ENCODE peak calls at places on chromosomes 16 and 17, in seven cellular contexts. One of them, this sample, is unnamed.
A peak's percentile ranks its signal among the peaks of the same experiment; 100 is the strongest.

GRCh38 chr16:78183886-78184553 is 84.6 kb downstream of the WWOX start:
- DNase-seq in breast epithelium: no peak
- DNase-seq in PC-9: no peak
- DNase-seq in endothelial cell: no peak
- DNase-seq in fibroblast of pulmonary artery: no peak
- DNase-seq in RWPE1: no peak
- DNase-seq in heart right ventricle: no peak
- DNase-seq in this sample: no peak

GRCh38 chr16:1089439-1089821 is 6.6 kb downstream of the C1QTNF8 start:
- DNase-seq in breast epithelium: no peak
- DNase-seq in PC-9: no peak
- DNase-seq in endothelial cell: no peak
- DNase-seq in fibroblast of pulmonary artery: no peak
- DNase-seq in RWPE1: no peak
- DNase-seq in heart right ventricle: no peak
- DNase-seq in this sample: no peak

GRCh38 chr17:60863892-60864673 is 186.4 kb downstream of the BCAS3 start:
- DNase-seq in breast epithelium: no peak
- DNase-seq in PC-9: no peak
- DNase-seq in endothelial cell: no peak
- DNase-seq in fibroblast of pulmonary artery: peak; percentile 20
- DNase-seq in RWPE1: no peak
- DNase-seq in heart right ventricle: no peak
- DNase-seq in this sample: no peak

GRCh38 chr17:77735341-77736206 is 222.9 kb upstream of the TNRC6C start:
- DNase-seq in breast epithelium: peak; percentile 55
- DNase-seq in PC-9: no peak
- DNase-seq in endothelial cell: no peak
- DNase-seq in fibroblast of pulmonary artery: peak; percentile 8
- DNase-seq in RWPE1: peak; percentile 22
- DNase-seq in heart right ventricle: peak; percentile 78
- DNase-seq in this sample: no peak

GRCh38 chr17:76272541-76273434 is 7.6 kb downstream of the UBALD2 start:
- DNase-seq in breast epithelium: no peak
- DNase-seq in PC-9: no peak
- DNase-seq in endothelial cell: no peak
- DNase-seq in fibroblast of pulmonary artery: no peak
- DNase-seq in RWPE1: no peak
- DNase-seq in heart right ventricle: no peak
- DNase-seq in this sample: no peak

GRCh38 chr17:21218101-21218500 is 4.1 kb upstream of the TMEM11 start:
- DNase-seq in breast epithelium: no peak
- DNase-seq in PC-9: no peak
- DNase-seq in endothelial cell: no peak
- DNase-seq in fibroblast of pulmonary artery: peak; percentile 26
- DNase-seq in RWPE1: no peak
- DNase-seq in heart right ventricle: no peak
- DNase-seq in this sample: no peak

GRCh38 chr17:62656446-62656845 is 29.0 kb downstream of the MRC2 start:
- DNase-seq in breast epithelium: no peak
- DNase-seq in PC-9: no peak
- DNase-seq in endothelial cell: no peak
- DNase-seq in fibroblast of pulmonary artery: no peak
- DNase-seq in RWPE1: no peak
- DNase-seq in heart right ventricle: no peak
- DNase-seq in this sample: no peak

GRCh38 chr17:66760324-66760723 is 74.6 kb upstream of the CACNG5 start:
- DNase-seq in breast epithelium: no peak
- DNase-seq in PC-9: no peak
- DNase-seq in endothelial cell: no peak
- DNase-seq in fibroblast of pulmonary artery: no peak
- DNase-seq in RWPE1: no peak
- DNase-seq in heart right ventricle: no peak
- DNase-seq in this sample: no peak

GRCh38 chr16:2420035-2420434 is 9.2 kb upstream of the CCNF start:
- DNase-seq in breast epithelium: no peak
- DNase-seq in PC-9: no peak
- DNase-seq in endothelial cell: no peak
- DNase-seq in fibroblast of pulmonary artery: no peak
- DNase-seq in RWPE1: no peak
- DNase-seq in heart right ventricle: no peak
- DNase-seq in this sample: no peak

GRCh38 chr16:68370921-68371651 is 60.3 kb downstream of the PRMT7 start:
- DNase-seq in breast epithelium: no peak
- DNase-seq in PC-9: no peak
- DNase-seq in endothelial cell: no peak
- DNase-seq in fibroblast of pulmonary artery: no peak
- DNase-seq in RWPE1: no peak
- DNase-seq in heart right ventricle: no peak
- DNase-seq in this sample: no peak

GRCh38 chr17:69254187-69254586 is 25.6 kb upstream of the ABCA10 start:
- DNase-seq in breast epithelium: no peak
- DNase-seq in PC-9: no peak
- DNase-seq in endothelial cell: no peak
- DNase-seq in fibroblast of pulmonary artery: no peak
- DNase-seq in RWPE1: no peak
- DNase-seq in heart right ventricle: no peak
- DNase-seq in this sample: no peak

GRCh38 chr17:47745037-47745380 is 12.0 kb downstream of the TBX21 start:
- DNase-seq in breast epithelium: peak; percentile 7
- DNase-seq in PC-9: no peak
- DNase-seq in endothelial cell: no peak
- DNase-seq in fibroblast of pulmonary artery: no peak
- DNase-seq in RWPE1: no peak
- DNase-seq in heart right ventricle: no peak
- DNase-seq in this sample: no peak

GRCh38 chr17:47744168-47745036 is 11.4 kb downstream of the TBX21 start:
- DNase-seq in breast epithelium: no peak
- DNase-seq in PC-9: no peak
- DNase-seq in endothelial cell: no peak
- DNase-seq in fibroblast of pulmonary artery: no peak
- DNase-seq in RWPE1: no peak
- DNase-seq in heart right ventricle: no peak
- DNase-seq in this sample: no peak

GRCh38 chr17:47741793-47742145 is 8.7 kb downstream of the TBX21 start:
- DNase-seq in breast epithelium: no peak
- DNase-seq in PC-9: no peak
- DNase-seq in endothelial cell: no peak
- DNase-seq in fibroblast of pulmonary artery: no peak
- DNase-seq in RWPE1: no peak
- DNase-seq in heart right ventricle: no peak
- DNase-seq in this sample: no peak

GRCh38 chr17:47741109-47741792 is 8.2 kb downstream of the TBX21 start:
- DNase-seq in breast epithelium: peak; percentile 11
- DNase-seq in PC-9: no peak
- DNase-seq in endothelial cell: no peak
- DNase-seq in fibroblast of pulmonary artery: no peak
- DNase-seq in RWPE1: no peak
- DNase-seq in heart right ventricle: no peak
- DNase-seq in this sample: no peak

DNA sequence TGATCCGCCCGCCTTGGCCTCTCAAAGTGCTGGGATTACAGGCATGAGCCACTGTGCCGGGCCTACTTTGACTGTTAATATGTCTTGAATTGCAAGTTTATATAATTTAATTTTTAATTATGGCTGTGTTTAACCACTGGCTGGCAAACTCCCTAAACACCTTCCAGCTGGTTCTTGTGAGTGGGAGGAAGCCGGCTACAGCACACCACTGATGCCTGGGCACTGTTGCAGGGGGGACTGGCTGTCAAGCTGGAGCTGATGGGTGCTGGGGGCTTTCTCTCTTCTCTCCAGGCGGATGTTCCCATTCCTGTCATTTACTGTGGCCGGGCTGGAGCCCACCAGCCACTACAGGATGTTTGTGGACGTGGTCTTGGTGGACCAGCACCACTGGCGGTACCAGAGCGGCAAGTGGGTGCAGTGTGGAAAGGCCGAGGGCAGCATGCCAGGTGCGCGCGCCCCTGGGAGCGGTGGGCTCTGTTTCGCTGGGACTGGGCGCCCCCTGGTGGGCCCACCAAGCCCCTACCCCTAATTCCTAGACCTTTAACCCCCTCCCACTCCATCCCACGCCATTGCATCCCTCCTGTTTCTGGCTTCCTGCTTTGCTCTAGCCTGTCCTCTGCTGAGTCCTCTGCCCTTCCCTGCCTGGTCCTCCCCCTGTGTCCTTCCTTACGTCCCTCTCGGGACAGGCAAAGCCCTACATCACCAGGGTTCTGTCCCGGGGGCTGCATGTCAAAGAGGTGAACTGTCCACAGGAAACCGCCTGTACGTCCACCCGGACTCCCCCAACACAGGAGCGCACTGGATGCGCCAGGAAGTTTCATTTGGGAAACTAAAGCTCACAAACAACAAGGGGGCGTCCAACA is 9.5 kb downstream of the TBX21 start:
- DNase-seq in breast epithelium: peak; percentile 6
- DNase-seq in PC-9: no peak
- DNase-seq in endothelial cell: peak; percentile 76
- DNase-seq in fibroblast of pulmonary artery: no peak
- DNase-seq in RWPE1: no peak
- DNase-seq in heart right ventricle: no peak
- DNase-seq in this sample: peak; percentile 47
- TF ChIP-seq CTCF in breast epithelium: no peak
- TF ChIP-seq CTCF in PC-9: peak; percentile 64
- TF ChIP-seq CTCF in endothelial cell: peak; percentile 93
- TF ChIP-seq CTCF in fibroblast of pulmonary artery: peak; percentile 21
- TF ChIP-seq CTCF in RWPE1: no peak
- TF ChIP-seq CTCF in heart right ventricle: peak; percentile 33
- TF ChIP-seq CTCF in this sample: peak; percentile 67

DNA sequence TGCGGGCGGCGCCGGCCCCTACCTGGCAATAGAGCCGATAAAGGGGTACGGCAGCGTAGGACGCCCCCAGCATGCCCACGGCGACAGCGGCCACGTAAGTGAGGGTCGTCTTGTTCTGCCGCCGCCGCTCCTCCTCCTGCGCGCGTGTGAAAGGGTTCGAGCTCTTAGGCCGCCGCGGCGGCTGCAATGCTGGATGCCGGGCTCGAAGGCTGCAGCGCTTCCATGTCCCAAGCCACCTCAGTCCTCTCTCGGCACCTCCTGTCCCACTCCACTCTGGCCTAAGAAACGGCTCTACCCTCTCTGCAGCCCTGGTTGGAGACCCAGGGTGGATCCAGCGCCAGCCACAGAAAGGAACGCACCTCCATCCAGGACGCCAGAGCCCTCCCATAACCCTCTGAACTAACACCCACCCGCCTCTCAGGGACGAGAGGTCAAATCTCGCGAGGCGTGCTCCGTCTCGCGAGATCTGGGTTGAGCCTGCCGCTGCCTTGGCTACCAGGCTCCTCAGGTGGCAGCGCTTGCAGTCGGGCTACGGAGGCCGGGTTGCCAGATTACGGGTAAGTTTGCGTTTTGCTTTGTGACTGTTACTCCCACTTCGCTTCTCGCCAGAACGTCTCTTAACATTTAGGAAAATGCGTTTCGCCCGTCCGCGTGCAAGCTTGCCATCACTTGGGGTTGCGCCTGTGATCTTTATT is at the start of the genes COX11 and STXBP4:
- DNase-seq in breast epithelium: peak; percentile 93
- DNase-seq in PC-9: peak; percentile 93
- DNase-seq in endothelial cell: peak; percentile 96
- DNase-seq in fibroblast of pulmonary artery: peak; percentile 98
- DNase-seq in RWPE1: peak; percentile 94
- DNase-seq in heart right ventricle: peak; percentile 94
- DNase-seq in this sample: peak; percentile 87
- TF ChIP-seq CTCF in breast epithelium: peak; percentile 3
- TF ChIP-seq CTCF in PC-9: peak; percentile 64
- TF ChIP-seq CTCF in endothelial cell: no peak
- TF ChIP-seq CTCF in fibroblast of pulmonary artery: no peak
- TF ChIP-seq CTCF in RWPE1: peak; percentile 72
- TF ChIP-seq CTCF in heart right ventricle: peak; percentile 56
- TF ChIP-seq CTCF in this sample: no peak

DNA sequence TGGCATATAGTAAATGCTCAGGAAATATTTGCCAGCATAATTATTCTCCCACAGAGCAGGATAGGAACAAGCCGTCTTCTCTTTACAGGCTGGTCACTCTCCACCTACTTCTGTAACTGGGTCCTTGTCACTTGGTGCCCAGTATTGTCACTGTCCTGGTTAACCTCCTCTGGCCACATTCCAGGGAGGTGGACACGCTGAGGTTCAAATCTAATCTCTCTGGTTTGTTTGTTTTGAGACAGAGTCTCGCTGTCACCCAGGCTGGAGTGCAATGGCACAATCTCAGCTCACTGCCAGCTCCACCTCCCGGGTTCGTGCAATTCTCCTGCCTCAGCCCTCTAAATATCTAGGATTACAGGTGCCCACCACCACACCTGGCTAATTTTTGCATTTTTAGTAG is 15.6 kb downstream of the SBK1 start:
- DNase-seq in breast epithelium: no peak
- DNase-seq in PC-9: no peak
- DNase-seq in endothelial cell: no peak
- DNase-seq in fibroblast of pulmonary artery: no peak
- DNase-seq in RWPE1: no peak
- DNase-seq in heart right ventricle: no peak
- DNase-seq in this sample: no peak
- TF ChIP-seq CTCF in breast epithelium: no peak
- TF ChIP-seq CTCF in PC-9: no peak
- TF ChIP-seq CTCF in endothelial cell: no peak
- TF ChIP-seq CTCF in fibroblast of pulmonary artery: no peak
- TF ChIP-seq CTCF in RWPE1: no peak
- TF ChIP-seq CTCF in heart right ventricle: no peak
- TF ChIP-seq CTCF in this sample: no peak

GRCh38 chr17:7325031-7325528 is 4.1 kb downstream of the NEURL4 start:
- DNase-seq in breast epithelium: no peak
- DNase-seq in PC-9: no peak
- DNase-seq in endothelial cell: no peak
- DNase-seq in fibroblast of pulmonary artery: no peak
- DNase-seq in RWPE1: no peak
- DNase-seq in heart right ventricle: no peak
- DNase-seq in this sample: no peak

GRCh38 chr17:7322520-7323194 is 6.5 kb downstream of the NEURL4 start:
- DNase-seq in breast epithelium: no peak
- DNase-seq in PC-9: no peak
- DNase-seq in endothelial cell: no peak
- DNase-seq in fibroblast of pulmonary artery: no peak
- DNase-seq in RWPE1: no peak
- DNase-seq in heart right ventricle: no peak
- DNase-seq in this sample: no peak

GRCh38 chr17:7323731-7324437 is 5.3 kb downstream of the NEURL4 start:
- DNase-seq in breast epithelium: no peak
- DNase-seq in PC-9: no peak
- DNase-seq in endothelial cell: peak; percentile 82
- DNase-seq in fibroblast of pulmonary artery: peak; percentile 46
- DNase-seq in RWPE1: peak; percentile 36
- DNase-seq in heart right ventricle: no peak
- DNase-seq in this sample: no peak

GRCh38 chr17:7326186-7326585 is 2.9 kb downstream of the NEURL4 start:
- DNase-seq in breast epithelium: no peak
- DNase-seq in PC-9: no peak
- DNase-seq in endothelial cell: no peak
- DNase-seq in fibroblast of pulmonary artery: no peak
- DNase-seq in RWPE1: no peak
- DNase-seq in heart right ventricle: no peak
- DNase-seq in this sample: no peak

DNA sequence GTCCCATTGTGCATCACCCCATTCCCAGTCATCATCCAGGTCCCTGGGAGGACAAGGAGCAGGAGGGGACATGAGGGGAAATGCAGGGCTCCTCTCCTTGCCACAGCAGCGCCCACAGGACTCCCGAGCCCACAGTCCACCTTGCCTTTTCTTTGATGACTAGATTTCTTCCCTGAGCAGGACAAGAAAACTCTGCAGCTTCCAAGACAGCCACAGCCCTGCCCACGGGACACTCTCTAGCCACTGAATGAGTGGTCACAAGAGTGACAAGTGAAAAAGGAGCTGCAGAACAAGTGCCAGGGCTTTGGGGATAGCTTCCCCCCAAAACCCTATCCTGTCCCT is 4.7 kb downstream of the NEURL4 start:
- DNase-seq in breast epithelium: no peak
- DNase-seq in PC-9: no peak
- DNase-seq in endothelial cell: no peak
- DNase-seq in fibroblast of pulmonary artery: no peak
- DNase-seq in RWPE1: no peak
- DNase-seq in heart right ventricle: no peak
- DNase-seq in this sample: no peak
- TF ChIP-seq CTCF in breast epithelium: no peak
- TF ChIP-seq CTCF in PC-9: peak; percentile 41
- TF ChIP-seq CTCF in endothelial cell: peak; percentile 64
- TF ChIP-seq CTCF in fibroblast of pulmonary artery: no peak
- TF ChIP-seq CTCF in RWPE1: peak; percentile 51
- TF ChIP-seq CTCF in heart right ventricle: no peak
- TF ChIP-seq CTCF in this sample: no peak

This sample was measured in Calu3.